ENCODE peak calls at places on chromosomes 13 and 19, in eight cellular contexts. N is mesendoderm; I is activated naive CD4-positive, alpha-beta T cell; Z is naive thymus-derived CD8-positive, alpha-beta T cell; E is substantia nigra; R is activated effector memory CD4-positive, alpha-beta T cell treated with Interleukin-2 at 50 U/mL for 16 hours; M is NCI-H510A treated with DMSO at 0.1 percent for 48 hours; F is T-helper 9 cell. X is an unnamed sample.

GRCh38 chr13:113730145-113730750 is 28.8 kb upstream of the TMEM255B start:
- DNase-seq in N (no peak), M (no peak), E (no peak), F (no peak), I (no peak), R (no peak), Z (no peak), X (no peak)

GRCh38 chr13:101520672-101521071 is 68.2 kb downstream of the ITGBL1 start:
- DNase-seq in Z (peak), M (no peak), I (no peak), N (no peak), E (no peak), F (no peak), R (no peak), X (no peak)

GRCh38 chr19:3094638-3095374 is 644 bp downstream of the GNA11 start:
- DNase-seq in R (no peak), I (no peak), M (no peak), Z (peak), N (no peak), E (no peak), F (peak), X (no peak)

GRCh38 chr19:18741566-18742121 is 49.5 kb downstream of the COMP start:
- DNase-seq in I (no peak), E (no peak), N (no peak), R (no peak), F (no peak), Z (no peak), M (peak), X (peak)

GRCh38 chr13:31706105-31706504 is 33.2 kb upstream of the RXFP2 start:
- DNase-seq in N (no peak), I (no peak), M (no peak), E (no peak), Z (no peak), F (no peak), R (no peak), X (no peak)

GRCh38 chr13:96053003-96053703 is at the start of gene UGGT2:
- DNase-seq in Z (no peak), N (peak), E (peak), R (no peak), I (no peak), F (no peak), M (peak), X (peak)

GRCh38 chr13:36520111-36520510 is 87.8 kb downstream of the CCNA1 start:
- DNase-seq in Z (no peak), M (no peak), F (no peak), R (no peak), N (no peak), I (no peak), E (no peak), X (no peak)

GRCh38 chr13:67235265-67235664 is 5.1 kb upstream of the PCDH9 start:
- DNase-seq in E (no peak), F (no peak), Z (no peak), M (no peak), R (no peak), N (peak), I (no peak), X (no peak)

GRCh38 chr13:110183925-110184324 is 123.0 kb downstream of the COL4A1 start:
- DNase-seq in E (no peak), R (no peak), I (no peak), F (no peak), N (peak), M (no peak), Z (no peak), X (no peak)

GRCh38 chr13:93862259-93862658 is 617.2 kb downstream of the DCT start:
- DNase-seq in Z (no peak), N (no peak), M (no peak), F (no peak), E (no peak), I (no peak), R (no peak), X (no peak)

GRCh38 chr13:47081850-47082249 is 185.0 kb upstream of the HTR2A start:
- DNase-seq in Z (no peak), N (peak), E (no peak), R (no peak), I (no peak), F (no peak), M (no peak), X (no peak)

GRCh38 chr13:53953205-53953604 is 924.6 kb downstream of the OLFM4 start:
- DNase-seq in E (no peak), N (no peak), Z (no peak), F (no peak), M (no peak), R (no peak), I (no peak), X (peak)

GRCh38 chr13:86946734-86947133 is 724.4 kb upstream of the SLITRK5 start:
- DNase-seq in F (no peak), N (peak), R (no peak), E (no peak), I (no peak), M (no peak), Z (no peak), X (no peak)

GRCh38 chr13:73341748-73342147 is 282.9 kb downstream of the KLF5 start:
- DNase-seq in F (no peak), N (peak), M (no peak), Z (no peak), R (no peak), I (no peak), E (no peak), X (no peak)

GRCh38 chr19:10655457-10656312 is 1.5 kb downstream of the ILF3 start:
- DNase-seq in F (no peak), I (no peak), E (no peak), M (no peak), N (peak), R (no peak), Z (no peak), X (peak)

GRCh38 chr13:23963947-23964346 is 66.6 kb upstream of the C1QTNF9B start:
- DNase-seq in I (no peak), M (no peak), R (no peak), E (no peak), Z (no peak), F (no peak), N (no peak), X (no peak)

GRCh38 chr13:28239374-28239773 is 101.0 kb downstream of the PAN3 start:
- DNase-seq in E (no peak), F (no peak), I (no peak), Z (no peak), R (no peak), N (no peak), M (no peak), X (no peak)

GRCh38 chr13:109989686-109990085 is 203.3 kb upstream of the IRS2 start:
- DNase-seq in E (no peak), Z (no peak), I (no peak), R (no peak), N (no peak), F (no peak), M (no peak), X (no peak)

GRCh38 chr13:106329941-106330340 is 205.5 kb downstream of the EFNB2 start:
- DNase-seq in R (no peak), F (no peak), E (no peak), Z (no peak), I (no peak), M (no peak), N (peak), X (no peak)

GRCh38 chr19:41351339-41352245 is 2.1 kb downstream of the TGFB1 start:
- DNase-seq in E (peak), M (no peak), N (peak), F (peak), I (peak), Z (peak), R (peak), X (no peak)

X was measured in NCI-H345.